ENCODE peak calls at places on chromosomes 16 and 17, in nine cellular contexts. One of them, this sample, is unnamed.

GRCh38 chr16:83070416-83071199 is 443.8 kb downstream of the CDH13 start:
- DNase-seq in activated CD4-positive, alpha-beta T cell treated with anti-CD3 and anti-CD28 coated beads for 24 hours: no peak
- DNase-seq in B cell: no peak
- DNase-seq in nucleus accumbens: no peak
- DNase-seq in tibial nerve: no peak
- DNase-seq in heart left ventricle: no peak
- DNase-seq in CD8-positive, alpha-beta T cell: no peak
- DNase-seq in HFF-Myc: no peak
- DNase-seq in COR-L47: no peak
- DNase-seq in this sample: no peak

GRCh38 chr17:81397314-81398169 is 2.3 kb downstream of the BAHCC1 start:
- DNase-seq in activated CD4-positive, alpha-beta T cell treated with anti-CD3 and anti-CD28 coated beads for 24 hours: no peak
- DNase-seq in B cell: peak
- DNase-seq in nucleus accumbens: peak
- DNase-seq in tibial nerve: no peak
- DNase-seq in heart left ventricle: no peak
- DNase-seq in CD8-positive, alpha-beta T cell: no peak
- DNase-seq in HFF-Myc: no peak
- DNase-seq in COR-L47: peak
- DNase-seq in this sample: peak

GRCh38 chr17:40703652-40704051 is at the start of gene KRT24:
- DNase-seq in activated CD4-positive, alpha-beta T cell treated with anti-CD3 and anti-CD28 coated beads for 24 hours: no peak
- DNase-seq in B cell: no peak
- DNase-seq in nucleus accumbens: no peak
- DNase-seq in tibial nerve: no peak
- DNase-seq in heart left ventricle: no peak
- DNase-seq in CD8-positive, alpha-beta T cell: no peak
- DNase-seq in HFF-Myc: no peak
- DNase-seq in COR-L47: no peak
- DNase-seq in this sample: no peak

GRCh38 chr16:67236551-67237395 is 9.8 kb downstream of the TMEM208 start:
- DNase-seq in activated CD4-positive, alpha-beta T cell treated with anti-CD3 and anti-CD28 coated beads for 24 hours: peak
- DNase-seq in B cell: peak
- DNase-seq in nucleus accumbens: no peak
- DNase-seq in tibial nerve: no peak
- DNase-seq in heart left ventricle: peak
- DNase-seq in CD8-positive, alpha-beta T cell: peak
- DNase-seq in HFF-Myc: no peak
- DNase-seq in COR-L47: no peak
- DNase-seq in this sample: peak

GRCh38 chr17:49996121-49996494 is 1.1 kb upstream of the DLX3 start:
- DNase-seq in activated CD4-positive, alpha-beta T cell treated with anti-CD3 and anti-CD28 coated beads for 24 hours: no peak
- DNase-seq in B cell: no peak
- DNase-seq in nucleus accumbens: no peak
- DNase-seq in tibial nerve: no peak
- DNase-seq in heart left ventricle: no peak
- DNase-seq in CD8-positive, alpha-beta T cell: no peak
- DNase-seq in HFF-Myc: no peak
- DNase-seq in COR-L47: no peak
- DNase-seq in this sample: no peak

GRCh38 chr17:60631119-60631518 is 31.1 kb downstream of the PPM1D start:
- DNase-seq in activated CD4-positive, alpha-beta T cell treated with anti-CD3 and anti-CD28 coated beads for 24 hours: no peak
- DNase-seq in B cell: no peak
- DNase-seq in nucleus accumbens: no peak
- DNase-seq in tibial nerve: no peak
- DNase-seq in heart left ventricle: no peak
- DNase-seq in CD8-positive, alpha-beta T cell: no peak
- DNase-seq in HFF-Myc: no peak
- DNase-seq in COR-L47: no peak
- DNase-seq in this sample: no peak

GRCh38 chr17:38868095-38868967 is 1.5 kb upstream of the LASP1 start:
- DNase-seq in activated CD4-positive, alpha-beta T cell treated with anti-CD3 and anti-CD28 coated beads for 24 hours: no peak
- DNase-seq in B cell: no peak
- DNase-seq in nucleus accumbens: no peak
- DNase-seq in tibial nerve: peak
- DNase-seq in heart left ventricle: peak
- DNase-seq in CD8-positive, alpha-beta T cell: no peak
- DNase-seq in HFF-Myc: no peak
- DNase-seq in COR-L47: no peak
- DNase-seq in this sample: no peak

GRCh38 chr17:19329136-19329535 is 33.4 kb downstream of the B9D1 start:
- DNase-seq in activated CD4-positive, alpha-beta T cell treated with anti-CD3 and anti-CD28 coated beads for 24 hours: no peak
- DNase-seq in B cell: peak
- DNase-seq in nucleus accumbens: no peak
- DNase-seq in tibial nerve: no peak
- DNase-seq in heart left ventricle: no peak
- DNase-seq in CD8-positive, alpha-beta T cell: no peak
- DNase-seq in HFF-Myc: no peak
- DNase-seq in COR-L47: no peak
- DNase-seq in this sample: no peak

GRCh38 chr16:22670044-22670536 is 143.9 kb upstream of the HS3ST2 start:
- DNase-seq in activated CD4-positive, alpha-beta T cell treated with anti-CD3 and anti-CD28 coated beads for 24 hours: no peak
- DNase-seq in B cell: no peak
- DNase-seq in nucleus accumbens: no peak
- DNase-seq in tibial nerve: no peak
- DNase-seq in heart left ventricle: no peak
- DNase-seq in CD8-positive, alpha-beta T cell: no peak
- DNase-seq in HFF-Myc: no peak
- DNase-seq in COR-L47: no peak
- DNase-seq in this sample: no peak

GRCh38 chr16:26491271-26491670 is 575.5 kb upstream of the C16orf82 start:
- DNase-seq in activated CD4-positive, alpha-beta T cell treated with anti-CD3 and anti-CD28 coated beads for 24 hours: no peak
- DNase-seq in B cell: no peak
- DNase-seq in nucleus accumbens: no peak
- DNase-seq in tibial nerve: no peak
- DNase-seq in heart left ventricle: no peak
- DNase-seq in CD8-positive, alpha-beta T cell: no peak
- DNase-seq in HFF-Myc: no peak
- DNase-seq in COR-L47: no peak
- DNase-seq in this sample: no peak

GRCh38 chr17:48439875-48440505 is 10.0 kb upstream of the SKAP1 start:
- DNase-seq in activated CD4-positive, alpha-beta T cell treated with anti-CD3 and anti-CD28 coated beads for 24 hours: no peak
- DNase-seq in B cell: no peak
- DNase-seq in nucleus accumbens: no peak
- DNase-seq in tibial nerve: no peak
- DNase-seq in heart left ventricle: no peak
- DNase-seq in CD8-positive, alpha-beta T cell: peak
- DNase-seq in HFF-Myc: no peak
- DNase-seq in COR-L47: peak
- DNase-seq in this sample: no peak

GRCh38 chr17:55845385-55845784 is 94.5 kb downstream of the PCTP start:
- DNase-seq in activated CD4-positive, alpha-beta T cell treated with anti-CD3 and anti-CD28 coated beads for 24 hours: peak
- DNase-seq in B cell: no peak
- DNase-seq in nucleus accumbens: no peak
- DNase-seq in tibial nerve: peak
- DNase-seq in heart left ventricle: peak
- DNase-seq in CD8-positive, alpha-beta T cell: no peak
- DNase-seq in HFF-Myc: peak
- DNase-seq in COR-L47: no peak
- DNase-seq in this sample: peak

GRCh38 chr17:69327060-69327831 is at the start of gene ABCA5:
- DNase-seq in activated CD4-positive, alpha-beta T cell treated with anti-CD3 and anti-CD28 coated beads for 24 hours: peak
- DNase-seq in B cell: peak
- DNase-seq in nucleus accumbens: peak
- DNase-seq in tibial nerve: peak
- DNase-seq in heart left ventricle: peak
- DNase-seq in CD8-positive, alpha-beta T cell: peak
- DNase-seq in HFF-Myc: peak
- DNase-seq in COR-L47: peak
- DNase-seq in this sample: peak

GRCh38 chr16:19689342-19689741 is 28.7 kb downstream of the KNOP1 start:
- DNase-seq in activated CD4-positive, alpha-beta T cell treated with anti-CD3 and anti-CD28 coated beads for 24 hours: no peak
- DNase-seq in B cell: no peak
- DNase-seq in nucleus accumbens: no peak
- DNase-seq in tibial nerve: no peak
- DNase-seq in heart left ventricle: no peak
- DNase-seq in CD8-positive, alpha-beta T cell: no peak
- DNase-seq in HFF-Myc: no peak
- DNase-seq in COR-L47: no peak
- DNase-seq in this sample: no peak

GRCh38 chr17:39972271-39972670 is 8.3 kb upstream of the PSMD3 start:
- DNase-seq in activated CD4-positive, alpha-beta T cell treated with anti-CD3 and anti-CD28 coated beads for 24 hours: no peak
- DNase-seq in B cell: no peak
- DNase-seq in nucleus accumbens: no peak
- DNase-seq in tibial nerve: no peak
- DNase-seq in heart left ventricle: no peak
- DNase-seq in CD8-positive, alpha-beta T cell: no peak
- DNase-seq in HFF-Myc: no peak
- DNase-seq in COR-L47: no peak
- DNase-seq in this sample: no peak

GRCh38 chr17:61399131-61400057 is at the start of gene TBX2:
- DNase-seq in activated CD4-positive, alpha-beta T cell treated with anti-CD3 and anti-CD28 coated beads for 24 hours: no peak
- DNase-seq in B cell: peak
- DNase-seq in nucleus accumbens: no peak
- DNase-seq in tibial nerve: peak
- DNase-seq in heart left ventricle: peak
- DNase-seq in CD8-positive, alpha-beta T cell: no peak
- DNase-seq in HFF-Myc: no peak
- DNase-seq in COR-L47: no peak
- DNase-seq in this sample: peak

GRCh38 chr17:76582660-76583059 is 3.0 kb downstream of the ST6GALNAC2 start:
- DNase-seq in activated CD4-positive, alpha-beta T cell treated with anti-CD3 and anti-CD28 coated beads for 24 hours: no peak
- DNase-seq in B cell: no peak
- DNase-seq in nucleus accumbens: no peak
- DNase-seq in tibial nerve: no peak
- DNase-seq in heart left ventricle: no peak
- DNase-seq in CD8-positive, alpha-beta T cell: no peak
- DNase-seq in HFF-Myc: no peak
- DNase-seq in COR-L47: no peak
- DNase-seq in this sample: no peak

GRCh38 chr16:71216714-71217113 is 13.8 kb downstream of the HYDIN start:
- DNase-seq in activated CD4-positive, alpha-beta T cell treated with anti-CD3 and anti-CD28 coated beads for 24 hours: no peak
- DNase-seq in B cell: no peak
- DNase-seq in nucleus accumbens: no peak
- DNase-seq in tibial nerve: no peak
- DNase-seq in heart left ventricle: no peak
- DNase-seq in CD8-positive, alpha-beta T cell: no peak
- DNase-seq in HFF-Myc: no peak
- DNase-seq in COR-L47: no peak
- DNase-seq in this sample: no peak

GRCh38 chr17:1001640-1002411 is 4.9 kb downstream of the TIMM22 start:
- DNase-seq in activated CD4-positive, alpha-beta T cell treated with anti-CD3 and anti-CD28 coated beads for 24 hours: no peak
- DNase-seq in B cell: no peak
- DNase-seq in nucleus accumbens: no peak
- DNase-seq in tibial nerve: peak
- DNase-seq in heart left ventricle: peak
- DNase-seq in CD8-positive, alpha-beta T cell: no peak
- DNase-seq in HFF-Myc: no peak
- DNase-seq in COR-L47: no peak
- DNase-seq in this sample: no peak

GRCh38 chr16:85553436-85554113 is 59.5 kb upstream of the GSE1 start:
- DNase-seq in activated CD4-positive, alpha-beta T cell treated with anti-CD3 and anti-CD28 coated beads for 24 hours: no peak
- DNase-seq in B cell: peak
- DNase-seq in nucleus accumbens: no peak
- DNase-seq in tibial nerve: peak
- DNase-seq in heart left ventricle: peak
- DNase-seq in CD8-positive, alpha-beta T cell: peak
- DNase-seq in HFF-Myc: no peak
- DNase-seq in COR-L47: peak
- DNase-seq in this sample: peak

GRCh38 chr17:76048025-76048605 is 21.0 kb upstream of the EVPL start:
- DNase-seq in activated CD4-positive, alpha-beta T cell treated with anti-CD3 and anti-CD28 coated beads for 24 hours: no peak
- DNase-seq in B cell: no peak
- DNase-seq in nucleus accumbens: no peak
- DNase-seq in tibial nerve: no peak
- DNase-seq in heart left ventricle: no peak
- DNase-seq in CD8-positive, alpha-beta T cell: no peak
- DNase-seq in HFF-Myc: no peak
- DNase-seq in COR-L47: no peak
- DNase-seq in this sample: no peak

GRCh38 chr17:8153550-8153956 is 1.3 kb upstream of the PER1 start:
- DNase-seq in activated CD4-positive, alpha-beta T cell treated with anti-CD3 and anti-CD28 coated beads for 24 hours: no peak
- DNase-seq in B cell: no peak
- DNase-seq in nucleus accumbens: no peak
- DNase-seq in tibial nerve: peak
- DNase-seq in heart left ventricle: peak
- DNase-seq in CD8-positive, alpha-beta T cell: no peak
- DNase-seq in HFF-Myc: peak
- DNase-seq in COR-L47: no peak
- DNase-seq in this sample: peak

GRCh38 chr17:65759532-65759931 is 198.1 kb upstream of the AXIN2 start:
- DNase-seq in activated CD4-positive, alpha-beta T cell treated with anti-CD3 and anti-CD28 coated beads for 24 hours: no peak
- DNase-seq in B cell: no peak
- DNase-seq in nucleus accumbens: no peak
- DNase-seq in tibial nerve: no peak
- DNase-seq in heart left ventricle: no peak
- DNase-seq in CD8-positive, alpha-beta T cell: no peak
- DNase-seq in HFF-Myc: no peak
- DNase-seq in COR-L47: no peak
- DNase-seq in this sample: no peak

GRCh38 chr16:1706386-1707192 is 594 bp downstream of the MAPK8IP3 start:
- DNase-seq in activated CD4-positive, alpha-beta T cell treated with anti-CD3 and anti-CD28 coated beads for 24 hours: no peak
- DNase-seq in B cell: peak
- DNase-seq in nucleus accumbens: no peak
- DNase-seq in tibial nerve: no peak
- DNase-seq in heart left ventricle: no peak
- DNase-seq in CD8-positive, alpha-beta T cell: peak
- DNase-seq in HFF-Myc: no peak
- DNase-seq in COR-L47: no peak
- DNase-seq in this sample: peak

GRCh38 chr17:48297825-48298224 is 132.2 kb downstream of the SKAP1 start:
- DNase-seq in activated CD4-positive, alpha-beta T cell treated with anti-CD3 and anti-CD28 coated beads for 24 hours: no peak
- DNase-seq in B cell: no peak
- DNase-seq in nucleus accumbens: no peak
- DNase-seq in tibial nerve: no peak
- DNase-seq in heart left ventricle: no peak
- DNase-seq in CD8-positive, alpha-beta T cell: no peak
- DNase-seq in HFF-Myc: no peak
- DNase-seq in COR-L47: no peak
- DNase-seq in this sample: no peak

GRCh38 chr17:72119963-72120877 is 600 bp upstream of the SOX9 start:
- DNase-seq in activated CD4-positive, alpha-beta T cell treated with anti-CD3 and anti-CD28 coated beads for 24 hours: no peak
- DNase-seq in B cell: no peak
- DNase-seq in nucleus accumbens: peak
- DNase-seq in tibial nerve: no peak
- DNase-seq in heart left ventricle: peak
- DNase-seq in CD8-positive, alpha-beta T cell: no peak
- DNase-seq in HFF-Myc: no peak
- DNase-seq in COR-L47: no peak
- DNase-seq in this sample: peak

GRCh38 chr17:82108999-82109480 is 11.0 kb upstream of the FASN start:
- DNase-seq in activated CD4-positive, alpha-beta T cell treated with anti-CD3 and anti-CD28 coated beads for 24 hours: no peak
- DNase-seq in B cell: no peak
- DNase-seq in nucleus accumbens: no peak
- DNase-seq in tibial nerve: no peak
- DNase-seq in heart left ventricle: no peak
- DNase-seq in CD8-positive, alpha-beta T cell: no peak
- DNase-seq in HFF-Myc: no peak
- DNase-seq in COR-L47: no peak
- DNase-seq in this sample: no peak